ENCODE peak calls at places on chromosomes 7 and 10, in four cellular contexts. W, Z, V and S are unnamed samples.

GRCh38 chr10:70672993-70673928 is 955 bp downstream of the ADAMTS14 start:
- DNase-seq in Z (no peak), W (no peak), V (no peak), S (peak)

GRCh38 chr10:120392671-120393079 is 64.4 kb upstream of the PLPP4 start:
- DNase-seq in W (no peak), Z (no peak), V (no peak), S (no peak)

GRCh38 chr10:131788386-131788785 is 112.4 kb upstream of the PPP2R2D start:
- DNase-seq in W (peak), V (no peak), Z (no peak), S (no peak)

GRCh38 chr10:101444058-101444457 is 90.1 kb downstream of the BTRC start:
- DNase-seq in W (no peak), Z (peak), V (no peak), S (no peak)

GRCh38 chr10:120824864-120825263 is 26.3 kb upstream of the WDR11 start:
- DNase-seq in V (no peak), W (peak), Z (peak), S (peak)

GRCh38 chr10:78944658-78945333 is 124.0 kb upstream of the ZMIZ1 start:
- DNase-seq in W (no peak), V (no peak), Z (no peak), S (no peak)

GRCh38 chr10:22475857-22476600 is 130.7 kb downstream of the SPAG6 start:
- DNase-seq in V (no peak), W (peak), Z (no peak), S (no peak)

GRCh38 chr7:30253796-30254165 is 30.6 kb upstream of the ZNRF2 start:
- DNase-seq in W (no peak), V (no peak), Z (no peak), S (no peak)

GRCh38 chr10:71722849-71723248 is 3.3 kb upstream of the C10orf105 start:
- DNase-seq in V (no peak), W (no peak), Z (no peak), S (peak)

GRCh38 chr7:92717982-92718716 is 118.2 kb downstream of the CDK6 start:
- DNase-seq in V (no peak), Z (peak), W (no peak), S (no peak)

GRCh38 chr10:90917968-90918318 is 2.9 kb downstream of the ANKRD1 start:
- DNase-seq in W (no peak), Z (no peak), V (no peak), S (no peak)

GRCh38 chr10:130121486-130122079 is 11.0 kb upstream of the C10orf143 start:
- DNase-seq in Z (no peak), V (no peak), W (no peak), S (no peak)
- TF ChIP-seq NR2C2 in Z (no peak), V (no peak), W (no peak), S (no peak)

GRCh38 chr10:69583106-69583505 is 9.9 kb upstream of the NEUROG3 start:
- DNase-seq in W (no peak), V (no peak), Z (no peak), S (no peak)

DNA sequence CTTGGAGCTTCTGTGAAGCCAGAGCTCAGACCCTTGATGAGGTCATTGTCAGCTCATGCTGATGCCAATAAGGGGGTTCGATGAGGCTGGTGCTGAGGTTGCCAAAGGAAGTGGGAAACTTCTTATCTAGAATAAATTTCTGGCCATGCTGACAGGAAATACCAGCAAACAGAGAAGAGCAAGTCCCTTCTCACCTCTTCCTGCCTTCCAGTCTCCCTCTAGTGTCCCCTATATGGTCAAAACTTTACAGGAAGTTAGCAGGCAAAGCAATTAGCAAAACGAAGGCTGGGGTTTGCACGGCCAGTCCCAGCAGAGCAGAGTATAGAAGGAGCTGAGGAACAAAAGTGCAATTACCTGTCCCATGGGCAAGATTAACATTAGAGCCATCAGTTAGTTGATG is 15.1 kb upstream of the NEUROG3 start:
- DNase-seq in Z (no peak), V (no peak), W (no peak), S (no peak)
- TF ChIP-seq NR2C2 in Z (no peak), V (no peak), W (no peak), S (no peak)

DNA sequence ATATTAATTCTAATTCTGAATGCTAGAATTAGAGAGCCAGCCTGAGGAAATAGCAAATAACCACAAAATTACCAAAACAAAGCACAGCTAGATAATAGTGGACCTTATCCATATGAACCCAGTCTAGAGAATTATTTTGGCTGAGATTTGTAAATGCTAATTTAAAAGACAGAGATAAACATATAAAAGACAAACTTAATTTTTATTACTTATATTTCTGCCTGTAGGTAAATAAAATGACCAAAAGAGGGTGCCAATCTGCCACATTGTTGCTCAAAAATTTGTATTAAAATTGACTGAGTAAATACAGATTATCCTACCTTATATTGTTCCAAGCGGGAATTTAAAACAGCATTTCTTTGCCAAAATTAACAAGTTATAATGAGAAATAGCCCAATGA is 20.2 kb downstream of the RTKN2 start:
- DNase-seq in W (no peak), Z (no peak), V (no peak), S (no peak)
- TF ChIP-seq NR2C2 in W (no peak), Z (no peak), V (no peak), S (no peak)

DNA sequence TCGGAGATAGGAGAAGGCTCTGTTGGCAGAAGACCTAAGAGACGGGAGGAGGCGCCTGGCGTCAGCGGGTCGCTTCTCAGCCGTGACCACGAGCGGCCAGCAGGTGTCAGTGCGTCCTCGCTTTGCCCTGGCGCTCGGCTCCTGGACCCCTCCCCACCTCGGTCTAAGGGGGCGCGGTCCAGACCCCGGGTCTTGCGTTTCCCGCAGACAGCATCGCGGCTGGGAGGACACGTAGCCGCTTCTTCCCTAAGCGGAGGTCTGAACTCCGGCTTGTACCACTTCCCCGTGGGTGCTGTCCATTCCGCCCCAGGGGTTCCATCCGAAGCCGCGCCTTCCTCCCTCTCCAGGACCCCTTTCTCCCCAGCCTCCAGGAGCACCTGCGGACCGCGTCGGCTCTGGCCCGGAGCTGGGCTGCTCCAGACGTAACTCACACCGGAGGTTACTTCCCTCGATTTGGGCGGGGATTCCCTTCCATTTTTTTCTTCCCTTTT is 593 bp upstream of the ADRA2A start:
- DNase-seq in V (no peak), W (peak), Z (no peak), S (peak)
- TF ChIP-seq NR2C2 in V (no peak), W (no peak), Z (no peak), S (no peak)

DNA sequence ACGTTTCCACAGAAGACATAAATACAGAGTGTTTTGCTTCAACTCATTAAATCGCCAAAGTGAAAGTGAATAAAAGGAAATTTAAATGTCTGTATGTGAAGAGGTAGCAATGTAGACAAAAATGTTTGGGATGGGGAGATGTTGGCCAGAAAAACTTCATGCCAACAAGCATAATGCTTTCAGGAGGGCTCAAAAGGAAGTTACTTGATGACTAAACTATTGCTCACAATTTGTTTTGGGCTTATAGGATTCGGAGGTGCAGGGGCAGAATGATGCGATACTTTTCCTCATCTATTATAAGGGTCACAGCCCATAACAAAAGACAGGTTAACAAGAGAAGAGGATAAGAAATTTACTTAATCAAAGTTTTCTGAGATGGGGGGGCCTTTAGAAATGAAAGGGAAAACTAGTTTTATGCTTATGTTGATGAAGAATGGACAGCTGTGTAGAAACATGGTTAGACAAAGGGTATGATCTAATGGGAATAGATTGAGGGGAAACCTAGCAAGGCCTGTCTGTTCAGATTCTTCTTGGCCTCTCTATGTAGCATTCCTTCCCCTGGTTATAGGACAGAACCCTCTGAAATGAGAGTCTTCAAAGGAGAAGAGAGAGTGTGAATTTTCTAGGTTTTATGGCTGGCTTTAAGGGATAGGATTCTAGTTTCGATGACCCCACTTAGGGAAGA is 898.6 kb downstream of the LRMDA start:
- DNase-seq in W (no peak), Z (no peak), V (no peak), S (no peak)
- TF ChIP-seq NR2C2 in W (no peak), Z (no peak), V (no peak), S (no peak)

GRCh38 chr10:64219271-64220025 is 698.2 kb downstream of the REEP3 start:
- DNase-seq in Z (no peak), V (no peak), W (no peak), S (no peak)

GRCh38 chr10:64210211-64210610 is 689.0 kb downstream of the REEP3 start:
- DNase-seq in Z (no peak), W (no peak), V (no peak), S (no peak)

GRCh38 chr10:64211466-64211865 is 690.3 kb downstream of the REEP3 start:
- DNase-seq in W (no peak), V (no peak), Z (no peak), S (no peak)

GRCh38 chr10:64209574-64209973 is 688.4 kb downstream of the REEP3 start:
- DNase-seq in W (no peak), Z (no peak), V (no peak), S (no peak)

DNA sequence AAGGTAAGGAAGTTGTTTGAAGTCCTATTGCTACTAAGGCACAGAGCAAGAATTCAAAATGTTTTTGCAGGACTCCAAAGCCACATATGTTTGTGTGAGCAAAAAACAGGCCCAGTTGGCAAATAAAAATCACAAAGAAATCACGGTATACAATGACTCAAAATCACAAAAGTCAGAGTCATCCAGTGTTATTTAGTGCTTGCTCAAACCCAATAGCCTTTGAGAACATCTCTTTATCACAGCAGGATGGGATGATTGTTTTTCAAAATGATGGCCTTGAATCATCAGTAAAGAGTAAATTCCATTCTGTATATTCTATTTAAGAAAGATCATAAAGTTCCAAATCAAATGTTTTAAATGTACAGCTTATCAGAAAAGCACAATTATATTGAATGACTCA is 693.9 kb downstream of the REEP3 start:
- DNase-seq in Z (no peak), V (no peak), W (no peak), S (no peak)
- TF ChIP-seq NR2C2 in Z (no peak), V (no peak), W (no peak), S (no peak)

DNA sequence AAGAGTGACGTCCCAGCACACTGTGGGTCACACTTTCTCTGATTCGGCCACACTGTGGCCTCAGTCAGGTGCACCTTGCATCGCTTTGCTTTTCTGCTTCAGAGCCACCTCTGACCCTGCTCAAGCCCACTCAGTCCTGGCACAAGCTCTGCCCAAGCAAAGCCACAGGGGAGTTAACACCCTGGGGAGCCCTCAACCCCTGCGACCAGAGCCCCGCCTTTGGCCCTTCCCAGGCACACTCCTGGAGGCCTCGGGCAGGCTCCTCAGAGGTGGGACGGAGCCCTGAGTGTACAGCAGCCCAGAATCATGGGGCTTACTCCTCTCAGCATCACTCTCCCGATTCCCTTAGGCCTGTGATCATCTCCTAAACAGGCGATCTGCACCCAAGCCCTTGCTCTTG is 71.0 kb downstream of the HIPK2 start:
- DNase-seq in V (no peak), W (no peak), Z (no peak), S (no peak)
- TF ChIP-seq NR2C2 in V (no peak), W (no peak), Z (no peak), S (no peak)

DNA sequence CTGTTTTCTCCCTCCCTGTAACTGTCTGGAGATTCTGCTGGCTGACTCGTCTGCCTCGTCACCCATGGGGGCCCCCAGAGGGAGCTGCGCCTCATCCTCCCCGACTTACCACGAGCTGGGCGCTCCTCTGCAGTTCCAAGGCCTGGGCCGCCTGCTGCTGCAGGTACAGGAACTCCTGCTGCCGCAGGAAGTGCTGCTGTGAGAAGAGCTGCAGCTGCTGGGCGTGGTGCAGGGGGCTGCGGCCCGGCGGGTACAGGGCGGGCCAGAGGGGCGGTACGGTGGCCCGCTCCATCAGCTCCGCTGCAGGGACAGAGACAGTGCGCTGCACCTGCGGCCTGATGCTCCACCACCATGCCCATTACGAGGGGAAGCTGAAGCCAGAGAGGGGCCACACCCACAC is 47.7 kb downstream of the TNRC18 start:
- DNase-seq in V (no peak), W (no peak), Z (no peak), S (no peak)
- TF ChIP-seq NR2C2 in V (no peak), W (no peak), Z (no peak), S (no peak)

GRCh38 chr10:64115471-64115870 is 594.3 kb downstream of the REEP3 start:
- DNase-seq in V (no peak), W (no peak), Z (no peak), S (no peak)

GRCh38 chr10:64113796-64114195 is 592.6 kb downstream of the REEP3 start:
- DNase-seq in W (no peak), V (no peak), Z (no peak), S (no peak)

GRCh38 chr10:64118736-64119135 is 597.5 kb downstream of the REEP3 start:
- DNase-seq in Z (no peak), W (no peak), V (no peak), S (no peak)

GRCh38 chr10:64116731-64117130 is 595.5 kb downstream of the REEP3 start:
- DNase-seq in Z (no peak), V (no peak), W (no peak), S (no peak)

GRCh38 chr10:64115913-64116643 is 594.9 kb downstream of the REEP3 start:
- DNase-seq in Z (no peak), W (peak), V (no peak), S (peak)
- TF ChIP-seq NR2C2 in Z (no peak), W (no peak), V (no peak), S (no peak)

DNA sequence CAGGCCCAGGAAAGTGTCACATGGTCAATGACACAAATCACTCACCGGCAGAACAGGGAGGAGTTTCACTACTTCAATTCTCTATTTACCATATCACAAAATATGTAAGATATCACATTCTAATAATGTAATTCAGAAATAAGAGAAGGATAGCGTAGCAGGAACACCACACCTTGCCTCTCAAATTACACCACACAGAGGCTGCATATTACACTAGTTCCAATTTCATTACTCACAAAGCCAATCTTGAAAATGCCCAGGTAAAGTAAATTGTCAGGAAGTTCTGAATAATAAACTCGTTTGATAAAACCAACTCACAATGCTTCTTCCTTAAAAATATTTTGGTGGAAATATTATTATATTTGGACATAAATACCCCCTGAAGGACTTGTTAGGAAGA is 169.1 kb downstream of the CTTNBP2 start:
- DNase-seq in Z (no peak), V (no peak), W (no peak), S (no peak)
- TF ChIP-seq NR2C2 in Z (no peak), V (no peak), W (no peak), S (no peak)